ENCODE peak calls at places on chromosomes 4 and X, in four cellular contexts. One of them, this sample, is unnamed.

GRCh38 chrX:8323356-8323755 is 141.3 kb upstream of the VCX3B start:
- DNase-seq in NCI-H187: no peak
- DNase-seq in CD8-positive, alpha-beta T cell: no peak
- DNase-seq in erythroblast: no peak
- DNase-seq in this sample: no peak

GRCh38 chr4:46274717-46275116 is 115.2 kb downstream of the GABRA2 start:
- DNase-seq in CD8-positive, alpha-beta T cell: no peak
- DNase-seq in erythroblast: peak
- DNase-seq in NCI-H187: no peak
- DNase-seq in this sample: no peak

GRCh38 chrX:110180176-110180927 is 137.5 kb downstream of the AMMECR1 start:
- DNase-seq in NCI-H187: no peak
- DNase-seq in erythroblast: no peak
- DNase-seq in CD8-positive, alpha-beta T cell: no peak
- DNase-seq in this sample: no peak

GRCh38 chr4:112747035-112747434 is 110.1 kb downstream of the LARP7 start:
- DNase-seq in erythroblast: no peak
- DNase-seq in NCI-H187: no peak
- DNase-seq in CD8-positive, alpha-beta T cell: no peak
- DNase-seq in this sample: no peak

GRCh38 chrX:138866643-138867042 is 155.1 kb upstream of the FGF13 start:
- DNase-seq in CD8-positive, alpha-beta T cell: no peak
- DNase-seq in NCI-H187: no peak
- DNase-seq in erythroblast: no peak
- DNase-seq in this sample: no peak

GRCh38 chr4:184310881-184311709 is 93.4 kb upstream of the ENPP6 start:
- DNase-seq in erythroblast: no peak
- DNase-seq in NCI-H187: no peak
- DNase-seq in CD8-positive, alpha-beta T cell: no peak
- DNase-seq in this sample: peak

GRCh38 chr4:118723369-118723768 is 38.2 kb downstream of the METTL14 start:
- DNase-seq in NCI-H187: no peak
- DNase-seq in CD8-positive, alpha-beta T cell: no peak
- DNase-seq in erythroblast: no peak
- DNase-seq in this sample: no peak

GRCh38 chr4:169416997-169417396 is 146.2 kb upstream of the SH3RF1 start:
- DNase-seq in erythroblast: no peak
- DNase-seq in CD8-positive, alpha-beta T cell: no peak
- DNase-seq in NCI-H187: no peak
- DNase-seq in this sample: no peak

GRCh38 chr4:82989567-82990429 is 20.8 kb downstream of the LIN54 start:
- DNase-seq in erythroblast: no peak
- DNase-seq in CD8-positive, alpha-beta T cell: no peak
- DNase-seq in NCI-H187: no peak
- DNase-seq in this sample: no peak

GRCh38 chrX:5998901-5999300 is 229.8 kb downstream of the NLGN4X start:
- DNase-seq in erythroblast: no peak
- DNase-seq in CD8-positive, alpha-beta T cell: no peak
- DNase-seq in NCI-H187: no peak
- DNase-seq in this sample: no peak

GRCh38 chr4:63619771-63620170 is 789.5 kb downstream of the TECRL start:
- DNase-seq in erythroblast: no peak
- DNase-seq in NCI-H187: no peak
- DNase-seq in CD8-positive, alpha-beta T cell: no peak
- DNase-seq in this sample: no peak

GRCh38 chrX:115911967-115912366 is 258.6 kb upstream of the AGTR2 start:
- DNase-seq in CD8-positive, alpha-beta T cell: no peak
- DNase-seq in NCI-H187: no peak
- DNase-seq in erythroblast: no peak
- DNase-seq in this sample: no peak

GRCh38 chrX:56029188-56029587 is 203.0 kb upstream of the KLF8 start:
- DNase-seq in NCI-H187: no peak
- DNase-seq in CD8-positive, alpha-beta T cell: no peak
- DNase-seq in erythroblast: no peak
- DNase-seq in this sample: no peak

GRCh38 chr4:186719925-186720694 is 3.5 kb downstream of the FAT1 start:
- DNase-seq in erythroblast: peak
- DNase-seq in CD8-positive, alpha-beta T cell: no peak
- DNase-seq in NCI-H187: no peak
- DNase-seq in this sample: no peak

GRCh38 chr4:41280010-41280409 is 23.3 kb downstream of the UCHL1 start:
- DNase-seq in CD8-positive, alpha-beta T cell: no peak
- DNase-seq in erythroblast: no peak
- DNase-seq in NCI-H187: no peak
- DNase-seq in this sample: no peak

GRCh38 chr4:66193487-66193886 is 523.2 kb upstream of the EPHA5 start:
- DNase-seq in CD8-positive, alpha-beta T cell: no peak
- DNase-seq in NCI-H187: no peak
- DNase-seq in erythroblast: no peak
- DNase-seq in this sample: no peak